ENCODE peak calls at places on chromosomes 1 and 21, in four cellular contexts. T is K562, C is suprapubic skin, M is mucosa of descending colon. E is an unnamed sample.

GRCh38 chr1:6834366-6834765 is 49.1 kb downstream of the CAMTA1 start:
- DNase-seq in C (no peak), T (no peak), M (no peak), E (no peak)

GRCh38 chr1:26694185-26694572 is 1.6 kb upstream of the ARID1A start:
- DNase-seq in C (no peak), M (no peak), T (peak; percentile 29), E (no peak)

GRCh38 chr1:7299329-7299799 is 471.7 kb upstream of the VAMP3 start:
- DNase-seq in C (no peak), M (no peak), T (no peak), E (no peak)

GRCh38 chr1:3027611-3028371 is 6.5 kb downstream of the ACTRT2 start:
- DNase-seq in C (no peak), M (peak; percentile 29), T (no peak), E (no peak)

GRCh38 chr1:191889623-191890003 is 268.6 kb upstream of the RGS18 start:
- DNase-seq in T (no peak), M (no peak), C (no peak), E (no peak)

GRCh38 chr1:241603626-241604337 is 36.4 kb downstream of the CHML start:
- DNase-seq in T (no peak), M (no peak), C (no peak), E (no peak)

GRCh38 chr1:152743371-152744145 is 14.3 kb upstream of the KPRP start:
- DNase-seq in T (no peak), C (no peak), M (no peak), E (no peak)

GRCh38 chr1:26213335-26213905 is 20.6 kb upstream of the CEP85 start:
- DNase-seq in M (no peak), T (no peak), C (no peak), E (no peak)

GRCh38 chr1:225816643-225817538 is 7.0 kb downstream of the EPHX1 start:
- DNase-seq in M (peak; percentile 63), C (no peak), T (no peak), E (no peak)

GRCh38 chr1:32927441-32927840 is 26.3 kb upstream of the TMEM54 start:
- DNase-seq in M (no peak), T (no peak), C (no peak), E (no peak)

GRCh38 chr1:31705080-31705866 is 1.5 kb upstream of the COL16A1 start:
- DNase-seq in T (peak; percentile 92), M (peak; percentile 78), C (peak; percentile 78), E (no peak)

GRCh38 chr1:109274533-109275476 is 8.1 kb downstream of the PSRC1 start:
- DNase-seq in M (peak; percentile 65), C (peak; percentile 72), T (peak; percentile 78), E (no peak)

GRCh38 chr1:115764541-115764940 is 4.0 kb downstream of the CASQ2 start:
- DNase-seq in C (no peak), T (peak; percentile 24), M (no peak), E (peak; percentile 25)

GRCh38 chr1:29392036-29392435 is 155.7 kb downstream of the PTPRU start:
- DNase-seq in M (no peak), T (no peak), C (no peak), E (no peak)

GRCh38 chr1:52970149-52970548 is 43.1 kb downstream of the SCP2 start:
- DNase-seq in T (peak; percentile 27), M (no peak), C (no peak), E (peak; percentile 18)

GRCh38 chr21:25094695-25095094 is 512.6 kb downstream of the MRPL39 start:
- DNase-seq in T (no peak), C (no peak), M (no peak), E (no peak)

GRCh38 chr1:86914998-86915736 is 732 bp downstream of the HS2ST1 start:
- DNase-seq in C (peak; percentile 75), T (peak; percentile 32), M (peak; percentile 68), E (peak; percentile 28)

DNA sequence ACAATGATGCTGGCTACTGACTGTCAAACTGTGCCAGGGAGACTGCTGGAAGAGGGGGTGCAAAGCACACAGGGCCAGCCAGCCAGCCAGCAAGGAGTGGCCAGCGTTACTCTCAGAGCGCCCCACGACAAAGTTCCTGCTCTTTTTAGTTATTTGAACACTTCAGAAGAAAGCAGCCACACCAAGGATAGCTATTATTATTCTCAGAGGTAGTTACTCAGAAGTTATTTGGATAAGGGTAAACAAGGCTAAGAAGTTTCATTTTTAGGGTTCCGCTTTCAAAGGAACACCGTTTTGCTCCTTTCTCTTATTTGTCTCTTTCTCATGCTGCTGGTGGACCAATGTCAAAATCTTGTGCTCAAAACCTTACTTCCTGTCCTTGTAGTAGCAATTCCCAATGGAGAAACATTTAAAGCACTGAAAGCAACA is 59.9 kb downstream of the VANGL2 start:
- DNase-seq in T (no peak), C (no peak), M (no peak), E (no peak)
- H3K4me3 ChIP-seq in T (no peak overlapping the region), C (no peak overlapping the region), M (no peak overlapping the region), E (no peak overlapping the region)

GRCh38 chr21:35971824-35972223 is 88.5 kb downstream of the SETD4 start:
- DNase-seq in C (no peak), M (no peak), T (no peak), E (no peak)
- H3K4me3 ChIP-seq in C (no peak overlapping the region), M (no peak overlapping the region), T (no peak overlapping the region), E (no peak overlapping the region)

GRCh38 chr21:36696640-36697472 is 2.1 kb upstream of the SIM2 start:
- DNase-seq in M (no peak), T (no peak), C (no peak), E (no peak)
- H3K4me3 ChIP-seq in M (no peak overlapping the region), T (no peak overlapping the region), C (no peak overlapping the region), E (no peak overlapping the region)

GRCh38 chr1:41495171-41495948 is 10.9 kb upstream of the EDN2 start:
- DNase-seq in C (no peak), M (peak; percentile 50), T (peak; percentile 76), E (no peak)
- H3K4me3 ChIP-seq in C (peak overlapping the region; percentile 36), M (no peak overlapping the region), T (peak overlapping the region; percentile 22), E (no peak overlapping the region)

GRCh38 chr1:230495021-230495550 is 69.0 kb upstream of the PGBD5 start:
- DNase-seq in M (no peak), T (no peak), C (no peak), E (no peak)

GRCh38 chr1:230494514-230494913 is 68.4 kb upstream of the PGBD5 start:
- DNase-seq in T (no peak), M (no peak), C (no peak), E (no peak)

GRCh38 chr1:230494026-230494425 is 67.9 kb upstream of the PGBD5 start:
- DNase-seq in T (no peak), M (no peak), C (no peak), E (no peak)

GRCh38 chr1:230493264-230493663 is 67.1 kb upstream of the PGBD5 start:
- DNase-seq in C (no peak), T (no peak), M (no peak), E (no peak)

DNA sequence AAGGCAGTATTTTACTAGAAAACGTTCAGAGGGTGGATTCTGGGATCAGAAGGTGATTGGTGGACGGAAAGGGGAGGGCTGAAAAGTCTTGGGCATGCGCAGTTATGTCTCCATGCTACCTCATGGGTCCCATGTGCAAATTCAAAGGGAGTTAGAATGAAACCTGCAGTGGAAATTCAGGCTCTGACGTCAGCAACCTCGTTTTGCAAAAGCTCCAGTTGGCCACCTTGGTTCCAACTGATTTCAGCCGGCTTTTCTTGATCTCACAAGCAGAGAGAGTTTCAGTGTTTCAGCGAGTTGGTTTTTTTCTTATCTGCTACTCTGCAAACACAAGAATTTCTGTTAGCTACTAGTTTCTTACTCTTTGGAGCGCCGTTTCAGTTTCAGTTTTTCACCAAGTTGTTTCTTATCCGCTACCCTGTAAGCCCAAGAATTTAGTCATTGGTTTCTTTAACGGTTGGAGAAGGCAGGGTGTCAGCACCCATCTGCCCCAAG is 69.8 kb upstream of the PGBD5 start:
- DNase-seq in M (no peak), C (no peak), T (peak; percentile 72), E (no peak)
- H3K4me3 ChIP-seq in M (no peak overlapping the region), C (no peak overlapping the region), T (no peak overlapping the region), E (no peak overlapping the region)

DNA sequence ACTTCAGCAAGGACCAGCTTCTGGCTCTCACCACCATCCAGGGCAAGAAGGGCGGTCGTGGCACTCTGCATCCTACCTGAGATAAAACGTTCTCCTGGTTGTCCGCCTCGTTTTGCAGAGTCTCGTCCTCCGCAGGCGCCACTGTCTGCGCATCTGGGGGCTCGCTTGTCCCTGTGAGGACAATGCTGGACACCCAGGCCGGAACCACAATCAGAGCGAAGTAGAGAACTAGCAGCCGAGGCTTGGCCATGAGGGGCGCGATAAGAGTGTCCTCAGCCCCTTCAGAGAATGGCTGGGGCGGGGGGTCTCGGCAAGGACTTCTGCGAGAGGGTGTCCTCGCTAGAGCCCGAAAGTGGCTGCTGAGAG is 505 bp downstream of the OLFML2B start:
- DNase-seq in T (no peak), M (no peak), C (no peak), E (no peak)
- H3K4me3 ChIP-seq in T (peak overlapping the region; percentile 40), M (no peak overlapping the region), C (peak overlapping the region; percentile 57), E (peak overlapping the region; percentile 47)

GRCh38 chr1:64811131-64811530 is 66.3 kb downstream of the RAVER2 start:
- DNase-seq in T (no peak), C (no peak), M (no peak), E (no peak)
- H3K4me3 ChIP-seq in T (no peak overlapping the region), C (no peak overlapping the region), M (no peak overlapping the region), E (no peak overlapping the region)

GRCh38 chr1:221715321-221716169 is 26.3 kb downstream of the DUSP10 start:
- DNase-seq in C (no peak), T (no peak), M (no peak), E (no peak)
- H3K4me3 ChIP-seq in C (no peak overlapping the region), T (no peak overlapping the region), M (no peak overlapping the region), E (no peak overlapping the region)

DNA sequence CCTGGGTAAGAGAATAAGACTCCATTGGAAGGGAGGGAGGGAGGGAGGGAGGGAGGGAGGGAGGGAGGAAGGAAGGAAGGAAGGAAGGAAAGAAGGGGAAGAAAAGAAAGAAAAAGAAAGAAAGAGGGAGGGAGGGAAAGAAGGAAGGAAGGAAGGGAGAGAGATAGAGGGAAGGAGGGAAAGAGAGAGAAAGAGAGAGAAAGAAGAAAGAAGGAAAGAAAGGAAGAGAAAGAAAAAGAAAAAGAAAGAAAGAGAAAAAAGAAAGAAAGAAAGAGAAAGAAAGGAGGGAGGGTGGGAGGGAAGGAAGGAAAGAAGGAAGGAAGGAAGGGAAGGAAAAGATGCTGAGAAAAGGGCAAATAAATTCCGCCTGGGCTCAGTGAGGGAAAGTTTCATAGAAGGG is 74.7 kb upstream of the IFNAR2 start:
- DNase-seq in M (no peak), T (no peak), C (no peak), E (no peak)
- H3K4me3 ChIP-seq in M (no peak overlapping the region), T (no peak overlapping the region), C (no peak overlapping the region), E (no peak overlapping the region)

GRCh38 chr21:42513985-42514882 is 582 bp downstream of the SLC37A1 start:
- DNase-seq in T (no peak), C (no peak), M (peak; percentile 84), E (peak; percentile 44)

GRCh38 chr21:42515708-42516502 is 2.3 kb downstream of the SLC37A1 start:
- DNase-seq in M (no peak), T (no peak), C (no peak), E (no peak)

GRCh38 chr21:42512346-42513034 is 1.2 kb upstream of the SLC37A1 start:
- DNase-seq in C (no peak), T (no peak), M (no peak), E (no peak)

GRCh38 chr21:42513151-42513984 is at the start of gene SLC37A1:
- DNase-seq in M (peak; percentile 67), C (no peak), T (peak; percentile 40), E (no peak)

GRCh38 chr21:42514883-42515228 is 1.2 kb downstream of the SLC37A1 start:
- DNase-seq in M (no peak), C (no peak), T (no peak), E (no peak)
- H3K4me3 ChIP-seq in M (peak overlapping the region; percentile 72), C (peak overlapping the region; percentile 95), T (no peak overlapping the region), E (peak overlapping the region; percentile 52)